ENCODE peak calls at places on chromosomes 12 and 14, in seven cellular contexts. P, J, T, O, L, B and Y are unnamed samples.

GRCh38 chr14:37122288-37122687 is 50.1 kb downstream of the SLC25A21 start:
- DNase-seq in P (no peak), J (no peak), T (no peak), O (no peak), L (peak), B (no peak), Y (no peak)

GRCh38 chr14:50230601-50231474 is 540 bp downstream of the SOS2 start:
- DNase-seq in P (no peak), J (peak), T (peak), O (peak), L (peak), B (peak), Y (peak)

GRCh38 chr12:99111600-99111999 is 466.5 kb downstream of the APAF1 start:
- DNase-seq in P (no peak), J (no peak), T (no peak), O (no peak), L (peak), B (no peak), Y (no peak)

GRCh38 chr12:11228268-11228879 is 41.1 kb downstream of the PRB3 start:
- DNase-seq in P (no peak), J (no peak), T (no peak), O (peak), L (peak), B (peak), Y (no peak)

GRCh38 chr14:46322076-46322475 is 329.5 kb downstream of the RPL10L start:
- DNase-seq in P (no peak), J (no peak), T (no peak), O (no peak), L (peak), B (no peak), Y (no peak)

GRCh38 chr12:118059645-118060275 is 1.2 kb downstream of the WSB2 start:
- DNase-seq in P (no peak), J (no peak), T (no peak), O (no peak), L (peak), B (no peak), Y (no peak)

GRCh38 chr12:108833355-108833733 is 24.0 kb downstream of the SSH1 start:
- DNase-seq in P (no peak), J (no peak), T (no peak), O (no peak), L (no peak), B (no peak), Y (no peak)

GRCh38 chr14:68343534-68344093 is 449.3 kb downstream of the ZFP36L1 start:
- DNase-seq in P (no peak), J (no peak), T (no peak), O (peak), L (peak), B (no peak), Y (no peak)

GRCh38 chr14:20434701-20435453 is 1.1 kb downstream of the KLHL33 start:
- DNase-seq in P (no peak), J (peak), T (peak), O (no peak), L (peak), B (no peak), Y (no peak)

GRCh38 chr12:56020437-56021189 is at the start of gene IKZF4:
- DNase-seq in P (no peak), J (peak), T (no peak), O (peak), L (peak), B (no peak), Y (no peak)

GRCh38 chr12:100163416-100164152 is 20.9 kb upstream of the BLTP3B start:
- DNase-seq in P (peak), J (peak), T (peak), O (peak), L (peak), B (no peak), Y (no peak)

GRCh38 chr12:28543021-28543890 is 353.0 kb downstream of the CCDC91 start:
- DNase-seq in P (no peak), J (no peak), T (no peak), O (no peak), L (no peak), B (peak), Y (no peak)

GRCh38 chr14:85402546-85403162 is 127.3 kb upstream of the FLRT2 start:
- DNase-seq in P (no peak), J (no peak), T (no peak), O (no peak), L (no peak), B (no peak), Y (no peak)

GRCh38 chr14:35122696-35123387 is 490 bp downstream of the PRORP start:
- DNase-seq in P (no peak), J (no peak), T (no peak), O (no peak), L (peak), B (no peak), Y (no peak)

GRCh38 chr12:92927055-92927435 is 2.0 kb downstream of the EEA1 start:
- DNase-seq in P (no peak), J (no peak), T (no peak), O (peak), L (peak), B (peak), Y (no peak)

GRCh38 chr12:105319691-105320209 is 10.7 kb upstream of the C12orf75 start:
- DNase-seq in P (no peak), J (no peak), T (no peak), O (peak), L (peak), B (no peak), Y (no peak)

GRCh38 chr12:4252595-4252994 is 21.0 kb upstream of the CCND2 start:
- DNase-seq in P (no peak), J (no peak), T (no peak), O (no peak), L (peak), B (no peak), Y (no peak)

GRCh38 chr12:49588761-49589516 is 16.5 kb downstream of the FAM186B start:
- DNase-seq in P (no peak), J (no peak), T (no peak), O (no peak), L (no peak), B (no peak), Y (no peak)

GRCh38 chr14:91116913-91117588 is 3.2 kb downstream of the DGLUCY start:
- DNase-seq in P (no peak), J (no peak), T (no peak), O (no peak), L (no peak), B (no peak), Y (no peak)

GRCh38 chr14:96126339-96126770 is 78.3 kb upstream of the BDKRB2 start:
- DNase-seq in P (peak), J (no peak), T (no peak), O (no peak), L (no peak), B (peak), Y (no peak)

GRCh38 chr12:42590324-42590934 is 883 bp upstream of the PRICKLE1 start:
- DNase-seq in P (no peak), J (peak), T (no peak), O (no peak), L (peak), B (no peak), Y (peak)

GRCh38 chr12:68609955-68610434 is 704 bp upstream of the RAP1B start:
- DNase-seq in P (no peak), J (no peak), T (no peak), O (no peak), L (no peak), B (no peak), Y (no peak)

GRCh38 chr12:69059465-69060457 is 126.8 kb upstream of the CPM start:
- DNase-seq in P (no peak), J (no peak), T (no peak), O (no peak), L (no peak), B (no peak), Y (no peak)

GRCh38 chr12:43893670-43894069 is 57.8 kb downstream of the TMEM117 start:
- DNase-seq in P (no peak), J (no peak), T (no peak), O (no peak), L (no peak), B (no peak), Y (no peak)

GRCh38 chr14:95011449-95012020 is 145.8 kb downstream of the DICER1 start:
- DNase-seq in P (no peak), J (no peak), T (no peak), O (no peak), L (peak), B (no peak), Y (no peak)

GRCh38 chr14:56378474-56378873 is 201.1 kb upstream of the TMEM260 start:
- DNase-seq in P (no peak), J (no peak), T (no peak), O (no peak), L (no peak), B (no peak), Y (no peak)
- H3K27ac ChIP-seq in P (no peak), J (no peak), T (no peak), O (no peak), L (no peak), B (no peak), Y (no peak)

DNA sequence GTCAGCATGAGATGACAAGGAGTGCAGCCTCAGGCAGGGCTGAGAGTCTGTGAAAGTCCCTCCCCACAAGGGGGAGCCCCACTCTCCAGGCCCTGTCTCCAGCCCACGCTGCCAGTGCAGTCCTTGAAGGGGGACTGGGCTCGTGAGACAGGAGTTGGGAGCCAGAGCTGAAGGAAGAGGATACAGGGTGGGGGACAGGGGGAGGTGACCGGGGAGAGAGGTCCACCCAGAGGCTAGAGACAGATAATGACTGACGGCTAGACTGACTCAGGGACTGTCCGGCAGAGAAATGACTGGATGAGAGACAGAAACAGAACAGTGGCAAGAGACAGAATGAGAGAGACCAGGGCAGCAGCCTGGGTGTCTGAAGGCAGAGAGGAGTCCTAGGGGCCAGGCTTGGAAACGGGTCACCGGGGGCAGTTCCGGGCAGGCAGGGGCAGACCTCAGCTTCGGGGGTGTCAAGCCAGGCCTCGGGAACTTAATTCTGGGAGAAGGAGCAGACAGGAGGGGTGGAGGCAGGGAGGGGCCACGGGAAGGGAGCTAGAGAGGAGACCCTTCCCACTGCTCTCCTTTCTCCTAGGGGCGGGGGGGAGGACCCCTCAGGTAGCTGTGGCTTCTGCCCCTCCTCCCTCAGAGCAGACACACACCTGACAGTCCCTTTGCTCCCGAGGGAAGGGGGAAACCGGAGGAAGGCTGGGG is 914 bp downstream of the CDH24 start:
- DNase-seq in P (peak), J (peak), T (no peak), O (peak), L (peak), B (no peak), Y (no peak)
- H3K27ac ChIP-seq in P (no peak), J (no peak), T (no peak), O (no peak), L (no peak), B (no peak), Y (no peak)

DNA sequence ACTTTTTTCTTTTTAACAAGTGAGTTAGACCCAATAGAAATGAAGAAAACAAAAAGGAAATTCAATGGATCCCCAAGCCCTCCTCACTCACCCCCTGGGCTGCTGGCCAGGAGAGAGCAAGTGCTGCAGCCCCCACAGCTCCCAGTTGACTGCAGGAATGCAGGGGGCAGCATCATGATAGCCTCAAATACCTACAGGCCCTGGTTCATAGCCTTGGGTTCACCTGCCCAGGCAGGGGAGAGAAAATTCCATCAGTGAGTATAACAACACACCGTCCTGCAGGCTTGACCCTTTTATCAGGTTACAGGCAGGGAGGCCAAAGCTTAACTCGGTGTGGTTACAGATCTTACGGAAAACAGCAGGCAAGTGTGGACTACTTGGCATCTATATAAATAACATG is 76.3 kb downstream of the PHLDA1 start:
- DNase-seq in P (no peak), J (no peak), T (no peak), O (no peak), L (peak), B (no peak), Y (no peak)
- H3K27ac ChIP-seq in P (no peak), J (no peak), T (no peak), O (no peak), L (peak), B (no peak), Y (no peak)

GRCh38 chr14:100104006-100104352 is 38.8 kb downstream of the EVL start:
- DNase-seq in P (no peak), J (no peak), T (no peak), O (no peak), L (no peak), B (no peak), Y (no peak)

GRCh38 chr14:100105357-100106169 is 40.3 kb downstream of the EVL start:
- DNase-seq in P (no peak), J (peak), T (no peak), O (no peak), L (no peak), B (no peak), Y (no peak)

GRCh38 chr14:100104523-100105300 is 39.5 kb downstream of the EVL start:
- DNase-seq in P (no peak), J (peak), T (no peak), O (no peak), L (peak), B (no peak), Y (no peak)

GRCh38 chr14:100102156-100102785 is 37.0 kb downstream of the EVL start:
- DNase-seq in P (no peak), J (no peak), T (no peak), O (no peak), L (peak), B (no peak), Y (no peak)

DNA sequence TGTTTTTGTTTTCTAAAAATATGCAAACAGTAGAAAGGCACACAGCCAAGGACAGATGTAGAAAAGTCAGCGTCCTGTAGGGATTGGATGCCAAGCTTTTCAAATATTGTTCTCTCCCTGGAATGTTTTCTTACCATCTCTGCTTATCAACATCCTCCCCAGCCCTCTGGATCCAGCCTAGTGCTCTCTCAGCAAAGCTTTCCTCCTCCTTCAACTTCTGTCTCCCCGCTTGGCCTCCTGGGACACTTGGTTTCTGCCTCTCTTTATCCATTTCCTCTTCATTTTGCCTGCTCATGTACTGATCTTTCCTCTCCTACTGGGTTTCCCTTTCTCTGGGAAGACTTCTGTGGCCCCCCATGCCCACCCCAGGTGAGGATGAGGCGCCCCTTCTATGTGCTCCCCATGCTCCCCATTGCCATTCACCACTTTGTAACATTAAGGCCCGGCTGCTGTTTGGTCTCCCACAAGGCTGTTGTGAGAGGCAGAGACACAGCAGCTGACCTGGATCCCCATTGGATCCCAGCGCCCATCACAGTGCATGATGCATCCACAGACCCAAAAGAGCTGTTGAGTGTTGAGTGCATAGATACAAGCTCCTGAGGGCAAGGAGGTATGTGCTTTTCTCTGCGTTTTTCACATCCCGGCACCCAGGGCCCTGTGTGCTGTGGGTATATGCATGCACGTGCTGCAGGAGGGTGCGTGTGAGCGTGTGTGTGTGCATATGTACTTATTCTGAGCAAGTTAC is 38.2 kb downstream of the EVL start:
- DNase-seq in P (no peak), J (peak), T (no peak), O (no peak), L (no peak), B (no peak), Y (no peak)
- H3K27ac ChIP-seq in P (peak), J (peak), T (peak), O (peak), L (no peak), B (no peak), Y (peak)

GRCh38 chr12:58424735-58425379 is 483.5 kb downstream of the ATP23 start:
- DNase-seq in P (no peak), J (no peak), T (no peak), O (no peak), L (no peak), B (no peak), Y (no peak)

GRCh38 chr12:58419905-58420304 is 478.5 kb downstream of the ATP23 start:
- DNase-seq in P (no peak), J (no peak), T (no peak), O (no peak), L (no peak), B (no peak), Y (no peak)

GRCh38 chr12:58420496-58420895 is 479.1 kb downstream of the ATP23 start:
- DNase-seq in P (no peak), J (no peak), T (no peak), O (no peak), L (no peak), B (no peak), Y (no peak)

GRCh38 chr12:58421990-58422389 is 480.6 kb downstream of the ATP23 start:
- DNase-seq in P (no peak), J (no peak), T (no peak), O (no peak), L (no peak), B (no peak), Y (no peak)

GRCh38 chr12:58425481-58426392 is 484.4 kb downstream of the ATP23 start:
- DNase-seq in P (no peak), J (peak), T (no peak), O (no peak), L (peak), B (peak), Y (no peak)
- H3K27ac ChIP-seq in P (no peak), J (no peak), T (peak), O (no peak), L (peak), B (peak), Y (no peak)

GRCh38 chr12:113186666-113187325 is 1.3 kb downstream of the RITA1 start:
- DNase-seq in P (no peak), J (peak), T (no peak), O (no peak), L (no peak), B (no peak), Y (no peak)
- H3K27ac ChIP-seq in P (no peak), J (no peak), T (no peak), O (peak), L (no peak), B (peak), Y (no peak)

DNA sequence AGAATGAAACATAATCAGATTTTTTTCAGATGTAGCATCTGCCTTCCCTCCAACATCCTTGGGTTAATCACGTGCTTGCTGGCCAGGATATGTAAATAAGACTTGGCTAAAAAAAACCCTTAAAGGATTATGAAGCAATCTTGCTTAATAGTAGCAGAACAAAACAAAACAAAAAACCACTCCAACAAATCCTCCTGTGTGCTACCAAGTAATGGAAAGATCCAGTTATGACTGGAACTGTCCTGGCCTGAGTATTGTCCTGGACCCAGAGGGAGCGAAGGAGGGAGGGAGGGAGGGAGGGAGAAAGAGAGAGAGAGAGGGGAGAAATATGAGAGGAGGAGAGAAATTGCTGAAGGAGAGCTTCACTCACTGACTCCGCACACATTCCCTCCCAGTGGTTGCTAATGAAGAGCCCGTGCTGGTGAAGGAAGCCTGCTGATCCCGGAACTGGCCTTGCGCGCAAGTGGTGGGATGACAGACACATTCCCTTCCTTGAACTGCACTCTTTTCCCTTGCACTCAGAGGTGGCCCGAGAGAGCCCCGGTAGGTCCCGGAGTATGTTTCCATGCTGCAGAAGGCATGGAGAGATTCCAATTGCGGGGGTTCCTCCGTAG is 57.2 kb downstream of the HMGA2 start:
- DNase-seq in P (no peak), J (peak), T (no peak), O (no peak), L (peak), B (no peak), Y (no peak)
- H3K27ac ChIP-seq in P (no peak), J (peak), T (no peak), O (no peak), L (no peak), B (no peak), Y (no peak)

DNA sequence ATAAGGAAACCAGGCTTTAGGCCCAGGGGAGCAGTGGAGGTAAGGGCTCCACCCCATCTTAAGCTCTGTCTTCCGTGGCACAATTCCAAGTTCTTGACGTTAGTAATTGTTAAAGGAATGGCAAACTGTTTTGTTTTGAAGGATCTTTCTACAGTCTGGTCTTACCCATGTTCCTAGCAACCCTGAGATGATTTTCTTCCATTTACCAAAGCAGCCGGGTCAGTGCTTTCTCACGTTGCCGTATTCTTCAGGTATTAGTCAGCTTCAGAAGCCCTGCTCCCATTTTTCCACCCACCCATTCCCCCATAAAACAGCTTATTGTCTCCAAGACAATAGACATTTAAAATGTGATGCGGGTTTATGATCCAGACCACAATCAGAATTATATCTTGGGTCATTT is 10.3 kb downstream of the NRIP2 start:
- DNase-seq in P (no peak), J (no peak), T (no peak), O (no peak), L (no peak), B (no peak), Y (no peak)
- H3K27ac ChIP-seq in P (no peak), J (no peak), T (peak), O (no peak), L (no peak), B (no peak), Y (peak)

GRCh38 chr12:32134144-32134888 is 27.7 kb downstream of the BICD1 start:
- DNase-seq in P (no peak), J (no peak), T (no peak), O (no peak), L (peak), B (peak), Y (no peak)

GRCh38 chr12:32136404-32136803 is 29.8 kb downstream of the BICD1 start:
- DNase-seq in P (no peak), J (no peak), T (no peak), O (no peak), L (no peak), B (no peak), Y (no peak)

GRCh38 chr12:32140867-32141266 is 34.2 kb downstream of the BICD1 start:
- DNase-seq in P (no peak), J (no peak), T (no peak), O (no peak), L (no peak), B (no peak), Y (no peak)

GRCh38 chr12:32135967-32136366 is 29.3 kb downstream of the BICD1 start:
- DNase-seq in P (no peak), J (no peak), T (no peak), O (no peak), L (no peak), B (no peak), Y (no peak)

GRCh38 chr12:32139064-32139421 is 32.4 kb downstream of the BICD1 start:
- DNase-seq in P (no peak), J (no peak), T (no peak), O (no peak), L (peak), B (peak), Y (no peak)
- H3K27ac ChIP-seq in P (no peak), J (no peak), T (peak), O (no peak), L (peak), B (peak), Y (no peak)

GRCh38 chr14:54383811-54384210 is 13.0 kb upstream of the CDKN3 start:
- DNase-seq in P (no peak), J (no peak), T (no peak), O (no peak), L (no peak), B (no peak), Y (no peak)
- H3K27ac ChIP-seq in P (no peak), J (no peak), T (no peak), O (no peak), L (no peak), B (no peak), Y (no peak)